ENCODE peak calls at places on chromosome 4, in four cellular contexts. One of them, this sample, is unnamed.

GRCh38 chr4:30586850-30587249 is 133.3 kb upstream of the PCDH7 start:
- DNase-seq in fibroblast of lung: no peak
- DNase-seq in HL-60: no peak
- DNase-seq in activated CD4-positive, alpha-beta T cell treated with anti-CD3 and anti-CD28 coated beads for 1 hour: no peak
- DNase-seq in this sample: no peak

GRCh38 chr4:4595252-4595651 is 53.4 kb upstream of the STX18 start:
- DNase-seq in fibroblast of lung: no peak
- DNase-seq in HL-60: no peak
- DNase-seq in activated CD4-positive, alpha-beta T cell treated with anti-CD3 and anti-CD28 coated beads for 1 hour: no peak
- DNase-seq in this sample: peak

GRCh38 chr4:177692907-177693306 is 250.7 kb upstream of the AGA start:
- DNase-seq in fibroblast of lung: no peak
- DNase-seq in HL-60: no peak
- DNase-seq in activated CD4-positive, alpha-beta T cell treated with anti-CD3 and anti-CD28 coated beads for 1 hour: no peak
- DNase-seq in this sample: no peak

GRCh38 chr4:133493241-133493640 is 344.1 kb downstream of the PCDH10 start:
- DNase-seq in fibroblast of lung: no peak
- DNase-seq in HL-60: no peak
- DNase-seq in activated CD4-positive, alpha-beta T cell treated with anti-CD3 and anti-CD28 coated beads for 1 hour: no peak
- DNase-seq in this sample: no peak

GRCh38 chr4:26034849-26035248 is 120.8 kb downstream of the SMIM20 start:
- DNase-seq in fibroblast of lung: no peak
- DNase-seq in HL-60: no peak
- DNase-seq in activated CD4-positive, alpha-beta T cell treated with anti-CD3 and anti-CD28 coated beads for 1 hour: no peak
- DNase-seq in this sample: no peak

GRCh38 chr4:87007345-87008181 is 72.8 kb downstream of the AFF1 start:
- DNase-seq in fibroblast of lung: peak
- DNase-seq in HL-60: no peak
- DNase-seq in activated CD4-positive, alpha-beta T cell treated with anti-CD3 and anti-CD28 coated beads for 1 hour: no peak
- DNase-seq in this sample: peak

GRCh38 chr4:2925931-2926860 is 37.0 kb downstream of the NOP14 start:
- DNase-seq in fibroblast of lung: no peak
- DNase-seq in HL-60: no peak
- DNase-seq in activated CD4-positive, alpha-beta T cell treated with anti-CD3 and anti-CD28 coated beads for 1 hour: no peak
- DNase-seq in this sample: no peak

GRCh38 chr4:38381788-38382187 is 282.2 kb upstream of the KLF3 start:
- DNase-seq in fibroblast of lung: peak
- DNase-seq in HL-60: no peak
- DNase-seq in activated CD4-positive, alpha-beta T cell treated with anti-CD3 and anti-CD28 coated beads for 1 hour: no peak
- DNase-seq in this sample: no peak

GRCh38 chr4:148166132-148166531 is 276.1 kb downstream of the NR3C2 start:
- DNase-seq in fibroblast of lung: no peak
- DNase-seq in HL-60: no peak
- DNase-seq in activated CD4-positive, alpha-beta T cell treated with anti-CD3 and anti-CD28 coated beads for 1 hour: no peak
- DNase-seq in this sample: no peak

GRCh38 chr4:141011799-141012377 is 121.4 kb downstream of the RNF150 start:
- DNase-seq in fibroblast of lung: no peak
- DNase-seq in HL-60: no peak
- DNase-seq in activated CD4-positive, alpha-beta T cell treated with anti-CD3 and anti-CD28 coated beads for 1 hour: no peak
- DNase-seq in this sample: no peak

GRCh38 chr4:80407246-80407645 is 71.7 kb downstream of the CFAP299 start:
- DNase-seq in fibroblast of lung: peak
- DNase-seq in HL-60: no peak
- DNase-seq in activated CD4-positive, alpha-beta T cell treated with anti-CD3 and anti-CD28 coated beads for 1 hour: no peak
- DNase-seq in this sample: no peak

GRCh38 chr4:77443941-77444340 is 161.7 kb upstream of the CXCL13 start:
- DNase-seq in fibroblast of lung: peak
- DNase-seq in HL-60: no peak
- DNase-seq in activated CD4-positive, alpha-beta T cell treated with anti-CD3 and anti-CD28 coated beads for 1 hour: no peak
- DNase-seq in this sample: no peak

GRCh38 chr4:38572798-38573197 is 91.2 kb upstream of the KLF3 start:
- DNase-seq in fibroblast of lung: peak
- DNase-seq in HL-60: no peak
- DNase-seq in activated CD4-positive, alpha-beta T cell treated with anti-CD3 and anti-CD28 coated beads for 1 hour: no peak
- DNase-seq in this sample: no peak

GRCh38 chr4:183059797-183060196 is 39.3 kb upstream of the WWC2 start:
- DNase-seq in fibroblast of lung: no peak
- DNase-seq in HL-60: no peak
- DNase-seq in activated CD4-positive, alpha-beta T cell treated with anti-CD3 and anti-CD28 coated beads for 1 hour: no peak
- DNase-seq in this sample: no peak

GRCh38 chr4:172514011-172514410 is 654.6 kb upstream of the GALNT7 start:
- DNase-seq in fibroblast of lung: no peak
- DNase-seq in HL-60: no peak
- DNase-seq in activated CD4-positive, alpha-beta T cell treated with anti-CD3 and anti-CD28 coated beads for 1 hour: no peak
- DNase-seq in this sample: no peak

GRCh38 chr4:147461161-147461560 is 19.7 kb upstream of the EDNRA start:
- DNase-seq in fibroblast of lung: no peak
- DNase-seq in HL-60: no peak
- DNase-seq in activated CD4-positive, alpha-beta T cell treated with anti-CD3 and anti-CD28 coated beads for 1 hour: no peak
- DNase-seq in this sample: no peak

GRCh38 chr4:128913228-128913627 is 103.7 kb downstream of the JADE1 start:
- DNase-seq in fibroblast of lung: no peak
- DNase-seq in HL-60: no peak
- DNase-seq in activated CD4-positive, alpha-beta T cell treated with anti-CD3 and anti-CD28 coated beads for 1 hour: no peak
- DNase-seq in this sample: no peak

GRCh38 chr4:103150677-103151076 is 47.5 kb downstream of the CENPE start:
- DNase-seq in fibroblast of lung: no peak
- DNase-seq in HL-60: no peak
- DNase-seq in activated CD4-positive, alpha-beta T cell treated with anti-CD3 and anti-CD28 coated beads for 1 hour: no peak
- DNase-seq in this sample: no peak

GRCh38 chr4:141463678-141464077 is 172.7 kb upstream of the IL15 start:
- DNase-seq in fibroblast of lung: no peak
- DNase-seq in HL-60: no peak
- DNase-seq in activated CD4-positive, alpha-beta T cell treated with anti-CD3 and anti-CD28 coated beads for 1 hour: no peak
- DNase-seq in this sample: no peak

GRCh38 chr4:177351611-177352010 is 41.9 kb downstream of the NEIL3 start:
- DNase-seq in fibroblast of lung: no peak
- DNase-seq in HL-60: no peak
- DNase-seq in activated CD4-positive, alpha-beta T cell treated with anti-CD3 and anti-CD28 coated beads for 1 hour: no peak
- DNase-seq in this sample: no peak

GRCh38 chr4:132759199-132759780 is 389.8 kb upstream of the PCDH10 start:
- DNase-seq in fibroblast of lung: no peak
- DNase-seq in HL-60: no peak
- DNase-seq in activated CD4-positive, alpha-beta T cell treated with anti-CD3 and anti-CD28 coated beads for 1 hour: no peak
- DNase-seq in this sample: no peak

GRCh38 chr4:151574968-151575367 is 166.0 kb downstream of the FHIP1A start:
- DNase-seq in fibroblast of lung: no peak
- DNase-seq in HL-60: no peak
- DNase-seq in activated CD4-positive, alpha-beta T cell treated with anti-CD3 and anti-CD28 coated beads for 1 hour: no peak
- DNase-seq in this sample: peak

GRCh38 chr4:102139132-102139573 is 206.1 kb downstream of the SLC39A8 start:
- DNase-seq in fibroblast of lung: no peak
- DNase-seq in HL-60: no peak
- DNase-seq in activated CD4-positive, alpha-beta T cell treated with anti-CD3 and anti-CD28 coated beads for 1 hour: no peak
- DNase-seq in this sample: no peak

GRCh38 chr4:185016946-185017797 is 1.1 kb upstream of the HELT start:
- DNase-seq in fibroblast of lung: peak
- DNase-seq in HL-60: no peak
- DNase-seq in activated CD4-positive, alpha-beta T cell treated with anti-CD3 and anti-CD28 coated beads for 1 hour: no peak
- DNase-seq in this sample: no peak

This sample was measured in Karpas-422.